ENCODE peak calls at places on chromosomes 12 and 14, in nine cellular contexts. K is PC-9; X is HT1080; I is nephron progenitor cell; W is lower lobe of right lung; C is activated T-cell treated with anti-CD3 and anti-CD28 coated beads, Interleukin-2, amount 50 U/mL, for 72 hours; D is fibroblast of villous mesenchyme; V is HFF-Myc; F is neural crest cell. J is an unnamed sample.

GRCh38 chr14:92729632-92730358 is 18.6 kb downstream of the LGMN start:
- DNase-seq in K (peak), X (peak), I (no peak), W (no peak), C (peak), D (peak), V (peak), F (no peak), J (peak)

GRCh38 chr14:50756300-50756699 is 74.7 kb downstream of the NIN start:
- DNase-seq in K (no peak), X (no peak), I (no peak), W (no peak), C (no peak), D (no peak), V (no peak), F (no peak), J (no peak)

GRCh38 chr12:70247653-70248199 is 4.5 kb downstream of the CNOT2 start:
- DNase-seq in K (no peak), X (no peak), I (no peak), W (no peak), C (no peak), D (peak), V (no peak), F (no peak), J (no peak)

GRCh38 chr12:52566847-52567291 is 6.8 kb downstream of the KRT74 start:
- DNase-seq in K (no peak), X (no peak), I (no peak), W (no peak), C (peak), D (no peak), V (no peak), F (no peak), J (no peak)

GRCh38 chr12:49933793-49934192 is 16.7 kb upstream of the AQP2 start:
- DNase-seq in K (no peak), X (peak), I (no peak), W (no peak), C (no peak), D (peak), V (no peak), F (no peak), J (no peak)

GRCh38 chr12:129964826-129965457 is 61.1 kb upstream of the TMEM132D start:
- DNase-seq in K (no peak), X (no peak), I (no peak), W (no peak), C (no peak), D (no peak), V (no peak), F (no peak), J (no peak)

GRCh38 chr14:69346710-69347109 is 51.4 kb downstream of the ERH start:
- DNase-seq in K (no peak), X (peak), I (peak), W (no peak), C (peak), D (peak), V (no peak), F (peak), J (no peak)

GRCh38 chr12:127231366-127231765 is 1035.6 kb upstream of the TMEM132C start:
- DNase-seq in K (no peak), X (no peak), I (no peak), W (no peak), C (no peak), D (no peak), V (no peak), F (no peak), J (no peak)

GRCh38 chr14:85536835-85537195 is 6.9 kb downstream of the FLRT2 start:
- DNase-seq in K (no peak), X (no peak), I (no peak), W (no peak), C (no peak), D (peak), V (no peak), F (no peak), J (no peak)

GRCh38 chr14:68377459-68377858 is 415.4 kb downstream of the ZFP36L1 start:
- DNase-seq in K (no peak), X (no peak), I (no peak), W (peak), C (no peak), D (peak), V (no peak), F (peak), J (no peak)

GRCh38 chr14:34229140-34229539 is 232.9 kb downstream of the SPTSSA start:
- DNase-seq in K (no peak), X (no peak), I (no peak), W (no peak), C (no peak), D (no peak), V (no peak), F (no peak), J (no peak)

GRCh38 chr12:69475237-69475984 is 5.2 kb downstream of the FRS2 start:
- DNase-seq in K (no peak), X (no peak), I (no peak), W (no peak), C (no peak), D (peak), V (peak), F (no peak), J (peak)

GRCh38 chr12:113359133-113359938 is 949 bp downstream of the PLBD2 start:
- DNase-seq in K (no peak), X (no peak), I (no peak), W (no peak), C (no peak), D (peak), V (peak), F (no peak), J (no peak)

GRCh38 chr12:122022393-122023338 is 982 bp downstream of the BCL7A start:
- DNase-seq in K (no peak), X (no peak), I (peak), W (no peak), C (peak), D (no peak), V (no peak), F (peak), J (no peak)

J was measured in NCI-H226.